ENCODE peak calls at places on chromosomes 13 and 19, in ten cellular contexts. Z is choroid plexus epithelial cell, X is suprapubic skin, R is mesendoderm, E is fibroblast of lung, T is breast epithelium, F is IMR-90, N is A549, J is AG04449, Y is AG10803. V is an unnamed sample.

GRCh38 chr19:10013834-10014618 is 743 bp downstream of the RDH8 start:
- DNase-seq in Z (no peak), X (no peak), R (no peak), E (no peak), T (no peak), F (no peak), N (no peak), J (no peak), Y (no peak), V (no peak)

GRCh38 chr19:33207903-33208302 is 13.8 kb downstream of the LRP3 start:
- DNase-seq in Z (no peak), X (no peak), R (no peak), E (no peak), T (no peak), F (no peak), N (no peak), J (no peak), Y (no peak), V (no peak)

GRCh38 chr19:57747472-57747807 is 825 bp downstream of the ZNF776 start:
- DNase-seq in Z (no peak), X (no peak), R (peak; percentile 40), E (no peak), T (no peak), F (no peak), N (no peak), J (no peak), Y (no peak), V (no peak)

GRCh38 chr19:19304186-19304975 is 15.9 kb downstream of the SUGP1 start:
- DNase-seq in Z (no peak), X (no peak), R (no peak), E (no peak), T (no peak), F (no peak), N (no peak), J (no peak), Y (no peak), V (no peak)

GRCh38 chr13:93746589-93746988 is 520.0 kb downstream of the GPC6 start:
- DNase-seq in Z (no peak), X (no peak), R (no peak), E (no peak), T (no peak), F (no peak), N (no peak), J (no peak), Y (no peak), V (no peak)

GRCh38 chr19:32309711-32310390 is 35.6 kb upstream of the ZNF507 start:
- DNase-seq in Z (no peak), X (no peak), R (no peak), E (no peak), T (no peak), F (no peak), N (no peak), J (no peak), Y (peak; percentile 8), V (no peak)

GRCh38 chr13:48246097-48246496 is 13.1 kb downstream of the ITM2B start:
- DNase-seq in Z (no peak), X (no peak), R (no peak), E (no peak), T (no peak), F (no peak), N (no peak), J (no peak), Y (no peak), V (no peak)

GRCh38 chr13:33817843-33818661 is at the start of gene RFC3:
- DNase-seq in Z (peak; percentile 96), X (peak; percentile 96), R (peak; percentile 97), E (peak; percentile 96), T (peak; percentile 93), F (peak; percentile 95), N (peak; percentile 60), J (peak; percentile 59), Y (peak; percentile 93), V (peak; percentile 95)

GRCh38 chr19:40612831-40613668 is 11.9 kb downstream of the LTBP4 start:
- DNase-seq in Z (peak; percentile 79), X (peak; percentile 88), R (peak; percentile 81), E (no peak), T (no peak), F (no peak), N (peak; percentile 71), J (no peak), Y (no peak), V (no peak)

GRCh38 chr19:40613669-40614594 is 12.8 kb downstream of the LTBP4 start:
- DNase-seq in Z (peak; percentile 93), X (peak; percentile 91), R (peak; percentile 96), E (peak; percentile 75), T (peak; percentile 76), F (peak; percentile 72), N (peak; percentile 72), J (no peak), Y (peak; percentile 81), V (peak; percentile 68)

GRCh38 chr19:40616178-40616577 is 15.0 kb downstream of the LTBP4 start:
- DNase-seq in Z (no peak), X (no peak), R (no peak), E (no peak), T (no peak), F (no peak), N (no peak), J (no peak), Y (no peak), V (no peak)

GRCh38 chr19:40616941-40617340 is 15.8 kb downstream of the LTBP4 start:
- DNase-seq in Z (no peak), X (no peak), R (no peak), E (no peak), T (no peak), F (no peak), N (no peak), J (no peak), Y (no peak), V (no peak)

GRCh38 chr19:40614595-40615411 is 13.6 kb downstream of the LTBP4 start:
- DNase-seq in Z (peak; percentile 96), X (peak; percentile 94), R (peak; percentile 99), E (peak; percentile 98), T (no peak), F (peak; percentile 99), N (no peak), J (peak; percentile 75), Y (peak; percentile 97), V (peak; percentile 95)
- H3K4me3 ChIP-seq in Z (peak overlapping the region; percentile 95), X (peak overlapping the region; percentile 61), R (peak overlapping the region; percentile 92), E (peak overlapping the region; percentile 53), T (peak overlapping the region; percentile 73), F (peak overlapping the region; percentile 64), N (no peak overlapping the region), J (peak overlapping the region; percentile 89), Y (peak overlapping the region; percentile 87), V (peak overlapping the region; percentile 83)

GRCh38 chr19:1410136-1410786 is 2.9 kb downstream of the DAZAP1 start:
- DNase-seq in Z (peak; percentile 73), X (no peak), R (no peak), E (peak; percentile 60), T (no peak), F (peak; percentile 63), N (no peak), J (no peak), Y (peak; percentile 24), V (no peak)
- H3K4me3 ChIP-seq in Z (peak overlapping the region; percentile 81), X (peak overlapping the region; percentile 100), R (no peak overlapping the region), E (peak overlapping the region; percentile 48), T (peak overlapping the region; percentile 98), F (no peak overlapping the region), N (no peak overlapping the region), J (peak overlapping the region; percentile 23), Y (peak overlapping the region; percentile 75), V (peak overlapping the region; percentile 79)

DNA sequence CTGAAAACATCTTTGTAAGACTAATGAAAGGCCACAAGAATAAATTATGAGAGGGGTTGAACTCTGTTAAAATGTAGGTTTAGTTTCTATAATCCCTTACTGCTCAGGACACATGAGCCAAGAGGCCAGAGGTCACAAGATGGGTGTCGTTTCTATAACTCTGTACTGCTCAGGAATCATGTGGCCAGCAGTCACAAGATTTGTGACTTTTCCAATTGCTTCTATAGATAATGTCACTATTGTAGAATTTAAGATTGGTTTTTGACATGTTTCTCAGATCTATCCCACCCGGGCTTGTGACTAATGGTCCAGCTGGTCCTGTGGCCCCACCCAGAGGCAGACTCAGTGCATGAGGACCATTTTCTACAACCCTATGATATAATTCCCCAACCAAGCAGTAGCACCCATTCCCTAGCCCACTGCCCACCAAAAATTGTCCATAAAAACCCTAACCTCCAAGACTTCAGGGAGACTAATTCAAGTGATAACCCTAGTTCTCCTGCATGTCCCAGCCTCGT is 662.0 kb upstream of the KLF12 start:
- DNase-seq in Z (no peak), X (no peak), R (no peak), E (peak; percentile 10), T (no peak), F (no peak), N (no peak), J (no peak), Y (no peak), V (no peak)
- H3K4me3 ChIP-seq in Z (no peak overlapping the region), X (no peak overlapping the region), R (no peak overlapping the region), E (no peak overlapping the region), T (no peak overlapping the region), F (no peak overlapping the region), N (no peak overlapping the region), J (no peak overlapping the region), Y (no peak overlapping the region), V (no peak overlapping the region)

GRCh38 chr19:7349231-7349591 is 474 bp downstream of the ARHGEF18 start:
- DNase-seq in Z (no peak), X (peak; percentile 35), R (no peak), E (no peak), T (no peak), F (no peak), N (no peak), J (no peak), Y (no peak), V (no peak)

GRCh38 chr19:7348587-7349230 is at the start of gene ARHGEF18:
- DNase-seq in Z (peak; percentile 32), X (peak; percentile 40), R (no peak), E (no peak), T (no peak), F (no peak), N (no peak), J (no peak), Y (no peak), V (no peak)

GRCh38 chr19:7346488-7346971 is 2.2 kb upstream of the ARHGEF18 start:
- DNase-seq in Z (no peak), X (peak; percentile 27), R (no peak), E (no peak), T (no peak), F (no peak), N (no peak), J (no peak), Y (no peak), V (no peak)

GRCh38 chr19:7351861-7352260 is 3.1 kb downstream of the ARHGEF18 start:
- DNase-seq in Z (no peak), X (no peak), R (no peak), E (no peak), T (no peak), F (no peak), N (no peak), J (no peak), Y (no peak), V (no peak)

DNA sequence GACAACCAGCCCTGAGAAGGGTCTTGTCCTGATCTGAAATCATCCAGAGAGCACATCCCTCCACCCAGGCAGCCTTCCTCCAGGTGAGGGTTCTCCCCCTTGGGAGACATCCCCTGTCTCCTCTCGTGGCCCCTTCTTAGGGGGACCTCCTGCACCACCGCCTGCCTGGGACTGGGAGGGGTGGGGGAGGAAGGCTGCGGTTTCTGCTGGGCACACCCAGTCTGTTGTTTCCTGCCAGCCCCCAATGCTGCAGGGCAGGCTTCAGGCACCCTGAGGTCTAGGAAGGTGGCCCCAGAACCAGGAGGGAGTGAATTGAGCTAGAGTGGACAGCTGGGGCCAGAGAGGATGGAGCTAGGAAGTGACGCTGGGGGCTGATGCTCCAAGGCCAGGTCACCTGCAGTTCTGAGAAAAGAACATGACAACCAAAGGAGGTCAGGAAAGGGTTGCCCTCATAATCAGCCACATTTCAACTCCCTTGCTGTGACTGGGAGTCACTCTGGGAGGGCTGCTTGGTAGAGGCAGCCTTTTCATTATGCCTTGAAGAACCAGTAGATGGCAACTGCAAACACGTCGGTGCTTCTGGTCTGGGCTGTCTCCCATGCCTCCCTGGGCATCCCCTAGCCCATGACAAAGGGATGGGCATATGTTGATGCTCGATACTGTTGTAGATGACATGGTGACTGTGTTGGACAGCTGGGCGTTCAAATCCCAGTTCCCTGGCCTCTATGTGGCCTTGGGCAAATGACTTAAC is 1.4 kb downstream of the ARHGEF18 start:
- DNase-seq in Z (no peak), X (peak; percentile 39), R (no peak), E (no peak), T (no peak), F (no peak), N (no peak), J (no peak), Y (no peak), V (no peak)
- H3K4me3 ChIP-seq in Z (no peak overlapping the region), X (no peak overlapping the region), R (no peak overlapping the region), E (no peak overlapping the region), T (no peak overlapping the region), F (no peak overlapping the region), N (no peak overlapping the region), J (no peak overlapping the region), Y (no peak overlapping the region), V (no peak overlapping the region)

V was measured in fibroblast of the aortic adventitia.